ENCODE peak calls at places on chromosome 7, in nine cellular contexts. One of them, this sample, is unnamed.

GRCh38 chr7:81367335-81367801 is 402.5 kb downstream of the HGF start:
- DNase-seq in left cardiac atrium: peak; percentile 47
- DNase-seq in lower leg skin: peak; percentile 87
- DNase-seq in A673: peak; percentile 8
- DNase-seq in neural progenitor cell: no peak
- DNase-seq in stimulated activated naive B cell treated with anti-CD40 and anti-IgM and Interleukin-4, amounts not matched to agents 10 μg/mL and 1 μg/mL and 100 μg/mL, for 72 hours: no peak
- DNase-seq in left ventricle myocardium superior: no peak
- DNase-seq in hypothalamus: no peak
- DNase-seq in activated gamma-delta T cell: no peak
- DNase-seq in this sample: no peak

GRCh38 chr7:128197586-128197985 is 43.5 kb upstream of the LEP start:
- DNase-seq in hypothalamus: no peak
- DNase-seq in neural progenitor cell: no peak
- DNase-seq in lower leg skin: peak; percentile 42
- DNase-seq in activated gamma-delta T cell: no peak
- DNase-seq in left ventricle myocardium superior: no peak
- DNase-seq in stimulated activated naive B cell treated with anti-CD40 and anti-IgM and Interleukin-4, amounts not matched to agents 10 μg/mL and 1 μg/mL and 100 μg/mL, for 72 hours: no peak
- DNase-seq in left cardiac atrium: no peak
- DNase-seq in A673: no peak
- DNase-seq in this sample: no peak

GRCh38 chr7:128076831-128077271 is 45.6 kb upstream of the LRRC4 start:
- DNase-seq in neural progenitor cell: peak; percentile 34
- DNase-seq in stimulated activated naive B cell treated with anti-CD40 and anti-IgM and Interleukin-4, amounts not matched to agents 10 μg/mL and 1 μg/mL and 100 μg/mL, for 72 hours: no peak
- DNase-seq in hypothalamus: no peak
- DNase-seq in A673: peak; percentile 22
- DNase-seq in lower leg skin: no peak
- DNase-seq in left cardiac atrium: peak; percentile 60
- DNase-seq in activated gamma-delta T cell: no peak
- DNase-seq in left ventricle myocardium superior: peak; percentile 72
- DNase-seq in this sample: no peak

GRCh38 chr7:25124485-25125136 is 449 bp downstream of the CYCS start:
- DNase-seq in left ventricle myocardium superior: no peak
- DNase-seq in stimulated activated naive B cell treated with anti-CD40 and anti-IgM and Interleukin-4, amounts not matched to agents 10 μg/mL and 1 μg/mL and 100 μg/mL, for 72 hours: no peak
- DNase-seq in lower leg skin: peak; percentile 90
- DNase-seq in A673: peak; percentile 17
- DNase-seq in hypothalamus: no peak
- DNase-seq in neural progenitor cell: peak; percentile 11
- DNase-seq in left cardiac atrium: no peak
- DNase-seq in activated gamma-delta T cell: no peak
- DNase-seq in this sample: no peak

GRCh38 chr7:70037171-70037933 is 439.1 kb downstream of the AUTS2 start:
- DNase-seq in activated gamma-delta T cell: no peak
- DNase-seq in A673: peak; percentile 61
- DNase-seq in left cardiac atrium: no peak
- DNase-seq in hypothalamus: no peak
- DNase-seq in left ventricle myocardium superior: no peak
- DNase-seq in neural progenitor cell: no peak
- DNase-seq in lower leg skin: no peak
- DNase-seq in stimulated activated naive B cell treated with anti-CD40 and anti-IgM and Interleukin-4, amounts not matched to agents 10 μg/mL and 1 μg/mL and 100 μg/mL, for 72 hours: no peak
- DNase-seq in this sample: no peak

GRCh38 chr7:3043544-3044395 is at the start of gene CARD11:
- DNase-seq in lower leg skin: peak; percentile 75
- DNase-seq in neural progenitor cell: no peak
- DNase-seq in stimulated activated naive B cell treated with anti-CD40 and anti-IgM and Interleukin-4, amounts not matched to agents 10 μg/mL and 1 μg/mL and 100 μg/mL, for 72 hours: peak; percentile 46
- DNase-seq in A673: no peak
- DNase-seq in left cardiac atrium: no peak
- DNase-seq in hypothalamus: no peak
- DNase-seq in activated gamma-delta T cell: no peak
- DNase-seq in left ventricle myocardium superior: no peak
- DNase-seq in this sample: peak; percentile 29

GRCh38 chr7:105277341-105277740 is 111.4 kb downstream of the SRPK2 start:
- DNase-seq in left ventricle myocardium superior: no peak
- DNase-seq in stimulated activated naive B cell treated with anti-CD40 and anti-IgM and Interleukin-4, amounts not matched to agents 10 μg/mL and 1 μg/mL and 100 μg/mL, for 72 hours: no peak
- DNase-seq in left cardiac atrium: no peak
- DNase-seq in activated gamma-delta T cell: no peak
- DNase-seq in lower leg skin: no peak
- DNase-seq in neural progenitor cell: no peak
- DNase-seq in hypothalamus: no peak
- DNase-seq in A673: no peak
- DNase-seq in this sample: no peak

GRCh38 chr7:92417913-92418312 is 29.4 kb upstream of the GATAD1 start:
- DNase-seq in hypothalamus: no peak
- DNase-seq in left ventricle myocardium superior: no peak
- DNase-seq in neural progenitor cell: peak; percentile 33
- DNase-seq in activated gamma-delta T cell: no peak
- DNase-seq in lower leg skin: no peak
- DNase-seq in A673: no peak
- DNase-seq in left cardiac atrium: no peak
- DNase-seq in stimulated activated naive B cell treated with anti-CD40 and anti-IgM and Interleukin-4, amounts not matched to agents 10 μg/mL and 1 μg/mL and 100 μg/mL, for 72 hours: no peak
- DNase-seq in this sample: no peak

GRCh38 chr7:44391746-44392617 is 66.6 kb upstream of the CAMK2B start:
- DNase-seq in stimulated activated naive B cell treated with anti-CD40 and anti-IgM and Interleukin-4, amounts not matched to agents 10 μg/mL and 1 μg/mL and 100 μg/mL, for 72 hours: no peak
- DNase-seq in left ventricle myocardium superior: no peak
- DNase-seq in hypothalamus: no peak
- DNase-seq in lower leg skin: peak; percentile 77
- DNase-seq in left cardiac atrium: no peak
- DNase-seq in neural progenitor cell: no peak
- DNase-seq in A673: no peak
- DNase-seq in activated gamma-delta T cell: no peak
- DNase-seq in this sample: no peak

GRCh38 chr7:5519515-5519928 is 95.9 kb upstream of the TNRC18 start:
- DNase-seq in activated gamma-delta T cell: no peak
- DNase-seq in hypothalamus: no peak
- DNase-seq in A673: no peak
- DNase-seq in left ventricle myocardium superior: no peak
- DNase-seq in neural progenitor cell: no peak
- DNase-seq in left cardiac atrium: no peak
- DNase-seq in stimulated activated naive B cell treated with anti-CD40 and anti-IgM and Interleukin-4, amounts not matched to agents 10 μg/mL and 1 μg/mL and 100 μg/mL, for 72 hours: no peak
- DNase-seq in lower leg skin: no peak
- DNase-seq in this sample: no peak

GRCh38 chr7:99112097-99112496 is 31.8 kb downstream of the SMURF1 start:
- DNase-seq in stimulated activated naive B cell treated with anti-CD40 and anti-IgM and Interleukin-4, amounts not matched to agents 10 μg/mL and 1 μg/mL and 100 μg/mL, for 72 hours: no peak
- DNase-seq in left ventricle myocardium superior: no peak
- DNase-seq in activated gamma-delta T cell: no peak
- DNase-seq in left cardiac atrium: no peak
- DNase-seq in A673: no peak
- DNase-seq in hypothalamus: no peak
- DNase-seq in lower leg skin: no peak
- DNase-seq in neural progenitor cell: no peak
- DNase-seq in this sample: no peak

GRCh38 chr7:19958309-19958896 is 185.0 kb upstream of the TMEM196 start:
- DNase-seq in hypothalamus: no peak
- DNase-seq in left cardiac atrium: no peak
- DNase-seq in left ventricle myocardium superior: no peak
- DNase-seq in stimulated activated naive B cell treated with anti-CD40 and anti-IgM and Interleukin-4, amounts not matched to agents 10 μg/mL and 1 μg/mL and 100 μg/mL, for 72 hours: no peak
- DNase-seq in A673: no peak
- DNase-seq in neural progenitor cell: no peak
- DNase-seq in lower leg skin: no peak
- DNase-seq in activated gamma-delta T cell: no peak
- DNase-seq in this sample: no peak

GRCh38 chr7:14936530-14936929 is 34.0 kb upstream of the DGKB start:
- DNase-seq in activated gamma-delta T cell: no peak
- DNase-seq in left ventricle myocardium superior: no peak
- DNase-seq in neural progenitor cell: peak; percentile 2
- DNase-seq in lower leg skin: no peak
- DNase-seq in A673: no peak
- DNase-seq in hypothalamus: peak; percentile 2
- DNase-seq in stimulated activated naive B cell treated with anti-CD40 and anti-IgM and Interleukin-4, amounts not matched to agents 10 μg/mL and 1 μg/mL and 100 μg/mL, for 72 hours: no peak
- DNase-seq in left cardiac atrium: no peak
- DNase-seq in this sample: no peak

GRCh38 chr7:55053651-55054226 is 34.9 kb downstream of the EGFR start:
- DNase-seq in neural progenitor cell: no peak
- DNase-seq in stimulated activated naive B cell treated with anti-CD40 and anti-IgM and Interleukin-4, amounts not matched to agents 10 μg/mL and 1 μg/mL and 100 μg/mL, for 72 hours: no peak
- DNase-seq in left ventricle myocardium superior: no peak
- DNase-seq in hypothalamus: no peak
- DNase-seq in activated gamma-delta T cell: no peak
- DNase-seq in left cardiac atrium: no peak
- DNase-seq in A673: no peak
- DNase-seq in lower leg skin: no peak
- DNase-seq in this sample: no peak

This sample was measured in activated CD8-positive, alpha-beta memory T cell treated with anti-CD3 and anti-CD28 coated beads for 1 hour.